ENCODE peak calls at places on chromosomes 2 and 18, in five cellular contexts. One of them, this sample, is unnamed.

GRCh38 chr2:157328133-157328532 is 2.5 kb upstream of the ERMN start:
- DNase-seq in upper lobe of right lung: no peak
- DNase-seq in thyroid gland: no peak
- DNase-seq in heart left ventricle: no peak
- DNase-seq in bronchial epithelial cell: no peak
- DNase-seq in this sample: no peak

GRCh38 chr2:160570386-160570785 is 76.8 kb upstream of the RBMS1 start:
- DNase-seq in upper lobe of right lung: no peak
- DNase-seq in thyroid gland: no peak
- DNase-seq in heart left ventricle: peak
- DNase-seq in bronchial epithelial cell: no peak
- DNase-seq in this sample: no peak

GRCh38 chr2:120383631-120384477 is 37.9 kb downstream of the INHBB start:
- DNase-seq in upper lobe of right lung: no peak
- DNase-seq in thyroid gland: no peak
- DNase-seq in heart left ventricle: peak
- DNase-seq in bronchial epithelial cell: no peak
- DNase-seq in this sample: peak

GRCh38 chr2:39119732-39120520 is 925 bp downstream of the SOS1 start:
- DNase-seq in upper lobe of right lung: peak
- DNase-seq in thyroid gland: peak
- DNase-seq in heart left ventricle: peak
- DNase-seq in bronchial epithelial cell: no peak
- DNase-seq in this sample: no peak

GRCh38 chr2:80874374-80874773 is 569.8 kb upstream of the LRRTM1 start:
- DNase-seq in upper lobe of right lung: no peak
- DNase-seq in thyroid gland: no peak
- DNase-seq in heart left ventricle: no peak
- DNase-seq in bronchial epithelial cell: no peak
- DNase-seq in this sample: no peak

GRCh38 chr2:86807462-86808275 is 17.0 kb upstream of the CD8A start:
- DNase-seq in upper lobe of right lung: peak
- DNase-seq in thyroid gland: peak
- DNase-seq in heart left ventricle: peak
- DNase-seq in bronchial epithelial cell: peak
- DNase-seq in this sample: no peak

GRCh38 chr2:216159161-216159560 is 50.0 kb downstream of the XRCC5 start:
- DNase-seq in upper lobe of right lung: no peak
- DNase-seq in thyroid gland: no peak
- DNase-seq in heart left ventricle: no peak
- DNase-seq in bronchial epithelial cell: no peak
- DNase-seq in this sample: no peak

GRCh38 chr18:29644276-29644675 is 1398.3 kb downstream of the DSC3 start:
- DNase-seq in upper lobe of right lung: no peak
- DNase-seq in thyroid gland: no peak
- DNase-seq in heart left ventricle: no peak
- DNase-seq in bronchial epithelial cell: peak
- DNase-seq in this sample: no peak

GRCh38 chr2:203045867-203046266 is 31.2 kb downstream of the NBEAL1 start:
- DNase-seq in upper lobe of right lung: no peak
- DNase-seq in thyroid gland: no peak
- DNase-seq in heart left ventricle: no peak
- DNase-seq in bronchial epithelial cell: no peak
- DNase-seq in this sample: no peak

GRCh38 chr2:230640540-230641011 is 72.1 kb upstream of the CAB39 start:
- DNase-seq in upper lobe of right lung: no peak
- DNase-seq in thyroid gland: no peak
- DNase-seq in heart left ventricle: no peak
- DNase-seq in bronchial epithelial cell: no peak
- DNase-seq in this sample: no peak

GRCh38 chr2:212228651-212229253 is 309.9 kb downstream of the ERBB4 start:
- DNase-seq in upper lobe of right lung: no peak
- DNase-seq in thyroid gland: no peak
- DNase-seq in heart left ventricle: no peak
- DNase-seq in bronchial epithelial cell: peak
- DNase-seq in this sample: no peak

GRCh38 chr2:58870704-58871103 is 629.6 kb upstream of the FANCL start:
- DNase-seq in upper lobe of right lung: no peak
- DNase-seq in thyroid gland: no peak
- DNase-seq in heart left ventricle: no peak
- DNase-seq in bronchial epithelial cell: peak
- DNase-seq in this sample: no peak

GRCh38 chr18:33114749-33115148 is 325.8 kb downstream of the CCDC178 start:
- DNase-seq in upper lobe of right lung: no peak
- DNase-seq in thyroid gland: no peak
- DNase-seq in heart left ventricle: no peak
- DNase-seq in bronchial epithelial cell: no peak
- DNase-seq in this sample: no peak

GRCh38 chr2:112585873-112586477 is 1.6 kb downstream of the CHCHD5 start:
- DNase-seq in upper lobe of right lung: no peak
- DNase-seq in thyroid gland: no peak
- DNase-seq in heart left ventricle: peak
- DNase-seq in bronchial epithelial cell: no peak
- DNase-seq in this sample: no peak

DNA sequence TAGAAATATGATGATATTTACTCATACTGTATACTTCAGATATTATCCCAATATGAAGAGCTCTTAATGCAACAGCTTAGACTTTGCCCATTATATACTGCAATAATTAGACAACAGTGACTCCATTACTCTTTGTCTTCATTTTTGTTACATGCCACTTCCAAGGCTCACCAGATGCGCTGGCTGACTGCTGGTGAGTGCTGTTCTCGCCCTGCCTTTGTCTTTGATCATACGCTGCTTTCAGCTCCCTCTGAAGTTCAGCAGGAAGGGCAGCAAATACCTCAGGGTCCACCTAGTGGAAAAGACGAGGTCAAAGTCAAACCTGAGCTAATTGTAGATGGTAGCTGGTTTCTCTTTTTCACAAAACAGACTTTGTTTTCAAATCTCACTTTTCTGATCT is 66.3 kb downstream of the EIF5B start:
- DNase-seq in upper lobe of right lung: no peak
- DNase-seq in thyroid gland: no peak
- DNase-seq in heart left ventricle: peak
- DNase-seq in bronchial epithelial cell: no peak
- DNase-seq in this sample: no peak
- TF ChIP-seq CTCF in upper lobe of right lung: no peak
- TF ChIP-seq CTCF in thyroid gland: no peak
- TF ChIP-seq CTCF in heart left ventricle: peak
- TF ChIP-seq CTCF in bronchial epithelial cell: no peak
- TF ChIP-seq CTCF in this sample: no peak

GRCh38 chr2:178193823-178194599 is at the start of gene OSBPL6:
- DNase-seq in upper lobe of right lung: peak
- DNase-seq in thyroid gland: peak
- DNase-seq in heart left ventricle: peak
- DNase-seq in bronchial epithelial cell: peak
- DNase-seq in this sample: no peak
- TF ChIP-seq CTCF in upper lobe of right lung: peak
- TF ChIP-seq CTCF in thyroid gland: peak
- TF ChIP-seq CTCF in heart left ventricle: peak
- TF ChIP-seq CTCF in bronchial epithelial cell: peak
- TF ChIP-seq CTCF in this sample: no peak

GRCh38 chr2:174062934-174063333 is 97.8 kb upstream of the SP3 start:
- DNase-seq in upper lobe of right lung: no peak
- DNase-seq in thyroid gland: no peak
- DNase-seq in heart left ventricle: no peak
- DNase-seq in bronchial epithelial cell: no peak
- DNase-seq in this sample: no peak

GRCh38 chr2:174063492-174064092 is 98.4 kb upstream of the SP3 start:
- DNase-seq in upper lobe of right lung: no peak
- DNase-seq in thyroid gland: no peak
- DNase-seq in heart left ventricle: no peak
- DNase-seq in bronchial epithelial cell: peak
- DNase-seq in this sample: no peak

GRCh38 chr2:174067815-174068214 is 102.6 kb upstream of the SP3 start:
- DNase-seq in upper lobe of right lung: no peak
- DNase-seq in thyroid gland: no peak
- DNase-seq in heart left ventricle: no peak
- DNase-seq in bronchial epithelial cell: no peak
- DNase-seq in this sample: no peak

GRCh38 chr2:174070281-174070680 is 105.1 kb upstream of the SP3 start:
- DNase-seq in upper lobe of right lung: no peak
- DNase-seq in thyroid gland: no peak
- DNase-seq in heart left ventricle: no peak
- DNase-seq in bronchial epithelial cell: no peak
- DNase-seq in this sample: no peak

DNA sequence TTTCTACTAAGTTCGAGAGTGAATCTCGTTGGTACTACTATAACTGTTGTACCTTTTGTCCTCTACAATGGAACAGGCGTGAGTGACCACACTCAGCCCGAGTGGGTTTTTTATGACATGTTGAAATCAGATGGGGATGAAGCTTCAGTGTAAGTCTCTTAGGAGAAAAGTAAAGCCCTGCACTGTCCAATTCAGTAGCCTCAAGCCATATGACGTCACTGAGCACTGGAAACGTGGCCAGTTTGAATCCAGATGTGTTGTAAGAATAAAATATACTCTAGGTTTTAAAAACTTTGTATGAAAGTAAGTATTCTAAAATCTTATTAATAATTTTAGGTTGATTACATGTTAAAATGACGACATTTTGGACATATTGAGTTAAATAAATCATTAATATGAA is 101.7 kb upstream of the SP3 start:
- DNase-seq in upper lobe of right lung: no peak
- DNase-seq in thyroid gland: no peak
- DNase-seq in heart left ventricle: no peak
- DNase-seq in bronchial epithelial cell: no peak
- DNase-seq in this sample: no peak
- TF ChIP-seq CTCF in upper lobe of right lung: no peak
- TF ChIP-seq CTCF in thyroid gland: no peak
- TF ChIP-seq CTCF in heart left ventricle: no peak
- TF ChIP-seq CTCF in bronchial epithelial cell: no peak
- TF ChIP-seq CTCF in this sample: no peak

GRCh38 chr2:241859436-241860183 is 916 bp upstream of the PDCD1 start:
- DNase-seq in upper lobe of right lung: peak
- DNase-seq in thyroid gland: no peak
- DNase-seq in heart left ventricle: peak
- DNase-seq in bronchial epithelial cell: no peak
- DNase-seq in this sample: peak
- TF ChIP-seq CTCF in upper lobe of right lung: no peak
- TF ChIP-seq CTCF in thyroid gland: no peak
- TF ChIP-seq CTCF in heart left ventricle: peak
- TF ChIP-seq CTCF in bronchial epithelial cell: peak
- TF ChIP-seq CTCF in this sample: no peak

GRCh38 chr2:98297817-98298684 is 48.2 kb upstream of the CNGA3 start:
- DNase-seq in upper lobe of right lung: no peak
- DNase-seq in thyroid gland: no peak
- DNase-seq in heart left ventricle: no peak
- DNase-seq in bronchial epithelial cell: no peak
- DNase-seq in this sample: no peak
- TF ChIP-seq CTCF in upper lobe of right lung: no peak
- TF ChIP-seq CTCF in thyroid gland: no peak
- TF ChIP-seq CTCF in heart left ventricle: no peak
- TF ChIP-seq CTCF in bronchial epithelial cell: no peak
- TF ChIP-seq CTCF in this sample: no peak

GRCh38 chr2:3805120-3805519 is 101.7 kb downstream of the DCDC2C start:
- DNase-seq in upper lobe of right lung: no peak
- DNase-seq in thyroid gland: peak
- DNase-seq in heart left ventricle: no peak
- DNase-seq in bronchial epithelial cell: no peak
- DNase-seq in this sample: no peak
- TF ChIP-seq CTCF in upper lobe of right lung: peak
- TF ChIP-seq CTCF in thyroid gland: no peak
- TF ChIP-seq CTCF in heart left ventricle: peak
- TF ChIP-seq CTCF in bronchial epithelial cell: no peak
- TF ChIP-seq CTCF in this sample: no peak

GRCh38 chr2:70686577-70687460 is 81.2 kb downstream of the ADD2 start:
- DNase-seq in upper lobe of right lung: peak
- DNase-seq in thyroid gland: no peak
- DNase-seq in heart left ventricle: peak
- DNase-seq in bronchial epithelial cell: peak
- DNase-seq in this sample: peak
- TF ChIP-seq CTCF in upper lobe of right lung: peak
- TF ChIP-seq CTCF in thyroid gland: no peak
- TF ChIP-seq CTCF in heart left ventricle: peak
- TF ChIP-seq CTCF in bronchial epithelial cell: peak
- TF ChIP-seq CTCF in this sample: peak

GRCh38 chr18:4986677-4987076 is 210.4 kb downstream of the AKAIN1 start:
- DNase-seq in upper lobe of right lung: peak
- DNase-seq in thyroid gland: no peak
- DNase-seq in heart left ventricle: peak
- DNase-seq in bronchial epithelial cell: no peak
- DNase-seq in this sample: no peak

GRCh38 chr18:4987452-4988405 is 209.3 kb downstream of the AKAIN1 start:
- DNase-seq in upper lobe of right lung: no peak
- DNase-seq in thyroid gland: no peak
- DNase-seq in heart left ventricle: peak
- DNase-seq in bronchial epithelial cell: no peak
- DNase-seq in this sample: no peak
- TF ChIP-seq CTCF in upper lobe of right lung: no peak
- TF ChIP-seq CTCF in thyroid gland: no peak
- TF ChIP-seq CTCF in heart left ventricle: no peak
- TF ChIP-seq CTCF in bronchial epithelial cell: no peak
- TF ChIP-seq CTCF in this sample: no peak

This sample was measured in CD14-positive monocyte.